ENCODE peak calls at places on chromosomes 16 and 17, in four cellular contexts. L, P, I and S are unnamed samples.
A peak's percentile ranks its signal among the peaks of the same experiment; 100 is the strongest.

GRCh38 chr17:13297198-13297597 is 279.4 kb upstream of the ELAC2 start:
- DNase-seq in L (no peak), I (no peak), P (peak; percentile 45), S (no peak)

GRCh38 chr16:49021136-49021535 is 260.5 kb downstream of the CBLN1 start:
- DNase-seq in I (peak; percentile 40), P (no peak), L (peak; percentile 75), S (no peak)

GRCh38 chr17:2137342-2138098 is 82.6 kb downstream of the HIC1 start:
- DNase-seq in L (no peak), I (no peak), P (peak; percentile 30), S (no peak)

GRCh38 chr16:2498531-2499253 is 15.1 kb upstream of the ATP6V0C start:
- DNase-seq in L (no peak), I (no peak), P (no peak), S (no peak)

GRCh38 chr16:24977673-24978065 is 37.5 kb downstream of the ARHGAP17 start:
- DNase-seq in I (no peak), L (no peak), P (no peak), S (no peak)

GRCh38 chr17:11511696-11512095 is 86.6 kb upstream of the DNAH9 start:
- DNase-seq in I (peak; percentile 42), L (no peak), P (peak; percentile 58), S (no peak)

GRCh38 chr17:35801583-35802224 is 6.3 kb upstream of the MMP28 start:
- DNase-seq in P (peak; percentile 81), I (peak; percentile 83), L (peak; percentile 98), S (peak; percentile 83)

GRCh38 chr17:17073006-17073626 is 30.9 kb downstream of the MPRIP start:
- DNase-seq in I (no peak), L (peak; percentile 61), P (no peak), S (peak; percentile 47)

GRCh38 chr17:80768936-80769335 is 222.7 kb upstream of the CHMP6 start:
- DNase-seq in I (no peak), L (peak; percentile 60), P (no peak), S (no peak)

GRCh38 chr17:3794890-3795757 is 5.9 kb downstream of the ITGAE start:
- DNase-seq in I (no peak), P (no peak), L (peak; percentile 28), S (no peak)

GRCh38 chr16:27691717-27692116 is 141.8 kb downstream of the KATNIP start:
- DNase-seq in I (no peak), L (no peak), P (no peak), S (no peak)

GRCh38 chr17:73342057-73342522 is 30.3 kb upstream of the CDC42EP4 start:
- DNase-seq in P (peak; percentile 65), I (peak; percentile 69), L (peak; percentile 98), S (no peak)

GRCh38 chr16:68731569-68732067 is 5.5 kb upstream of the CDH1 start:
- DNase-seq in L (no peak), I (no peak), P (no peak), S (no peak)

GRCh38 chr17:29347831-29348281 is 42.3 kb upstream of the TAOK1 start:
- DNase-seq in P (no peak), I (no peak), L (no peak), S (no peak)

GRCh38 chr17:63702223-63702577 is 2.3 kb upstream of the LIMD2 start:
- DNase-seq in L (no peak), P (peak; percentile 56), I (no peak), S (peak; percentile 94)

GRCh38 chr17:63601439-63602371 is 1.0 kb downstream of the TACO1 start:
- DNase-seq in L (no peak), I (no peak), P (peak; percentile 56), S (no peak)

GRCh38 chr17:11264183-11264871 is 23.3 kb downstream of the SHISA6 start:
- DNase-seq in I (no peak), P (no peak), L (no peak), S (no peak)

GRCh38 chr17:39147221-39148185 is 3.9 kb downstream of the PLXDC1 start:
- DNase-seq in P (no peak), I (no peak), L (no peak), S (no peak)

GRCh38 chr16:67397812-67398545 is 4.7 kb upstream of the TPPP3 start:
- DNase-seq in P (no peak), L (no peak), I (no peak), S (peak; percentile 72)

GRCh38 chr17:56601613-56602012 is 8.1 kb downstream of the NOG start:
- DNase-seq in L (no peak), P (no peak), I (no peak), S (no peak)

GRCh38 chr16:50282010-50282538 is 15.7 kb downstream of the ADCY7 start:
- DNase-seq in L (peak; percentile 82), I (no peak), P (peak; percentile 84), S (peak; percentile 97)

GRCh38 chr17:1710807-1711553 is 803 bp upstream of the TLCD2 start:
- DNase-seq in L (no peak), P (no peak), I (no peak), S (no peak)

GRCh38 chr16:12184419-12184831 is 207.9 kb downstream of the SNX29 start:
- DNase-seq in I (no peak), L (no peak), P (no peak), S (no peak)

GRCh38 chr17:1398900-1399299 is 1.1 kb downstream of the YWHAE start:
- DNase-seq in L (no peak), I (no peak), P (peak; percentile 16), S (no peak)

GRCh38 chr17:15361151-15361550 is 19.8 kb upstream of the TEKT3 start:
- DNase-seq in I (no peak), P (no peak), L (no peak), S (no peak)

GRCh38 chr17:42819939-42820535 is 4.0 kb downstream of the BECN1 start:
- DNase-seq in L (no peak), P (peak; percentile 66), I (peak; percentile 70), S (peak; percentile 83)

GRCh38 chr17:50570516-50570915 is 10.0 kb downstream of the CACNA1G start:
- DNase-seq in L (no peak), I (no peak), P (no peak), S (no peak)

GRCh38 chr16:49836218-49836617 is 19.7 kb downstream of the ZNF423 start:
- DNase-seq in I (no peak), L (no peak), P (no peak), S (no peak)

GRCh38 chr17:75178453-75178852 is 4.3 kb downstream of the SUMO2 start:
- DNase-seq in I (no peak), L (no peak), P (no peak), S (peak; percentile 29)

GRCh38 chr16:30488764-30489595 is 16.4 kb downstream of the ITGAL start:
- DNase-seq in P (no peak), I (no peak), L (no peak), S (no peak)

GRCh38 chr17:50499722-50500121 is 8.5 kb upstream of the MYCBPAP start:
- DNase-seq in I (no peak), P (no peak), L (no peak), S (no peak)

GRCh38 chr16:55710466-55710865 is 54.7 kb downstream of the SLC6A2 start:
- DNase-seq in I (no peak), P (no peak), L (no peak), S (no peak)

GRCh38 chr17:51289776-51290175 is 29.4 kb downstream of the UTP18 start:
- DNase-seq in I (no peak), L (no peak), P (no peak), S (no peak)

GRCh38 chr17:46044286-46044928 is 45.4 kb downstream of the STH start:
- DNase-seq in I (peak; percentile 70), L (peak; percentile 92), P (peak; percentile 81), S (no peak)
- TF ChIP-seq POLR2AphosphoS5 in I (no peak), L (peak; percentile 54), P (peak; percentile 52), S (no peak)

GRCh38 chr16:51968756-51969155 is 578.2 kb downstream of the TOX3 start:
- DNase-seq in P (no peak), L (no peak), I (no peak), S (no peak)

GRCh38 chr16:51967566-51967965 is 579.4 kb downstream of the TOX3 start:
- DNase-seq in P (no peak), L (no peak), I (no peak), S (no peak)

DNA sequence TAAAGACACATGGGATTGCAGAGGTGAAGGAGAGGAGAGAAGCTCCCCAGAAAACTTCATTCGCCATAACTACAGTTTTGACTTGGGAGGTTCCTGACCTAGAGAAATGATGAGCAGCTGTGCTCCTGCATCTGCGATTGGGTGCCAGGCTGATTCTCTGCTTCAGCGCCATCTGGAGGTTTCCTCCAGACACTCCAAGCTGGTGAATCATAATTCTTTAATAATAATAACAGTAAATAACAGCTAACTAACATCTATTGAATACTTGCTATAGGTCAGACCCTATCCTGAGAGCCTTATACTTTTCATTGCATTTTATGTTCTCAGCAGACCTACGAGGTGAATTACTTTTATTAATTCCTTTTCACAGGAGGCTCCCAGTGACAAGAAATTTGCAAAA is 575.8 kb downstream of the TOX3 start:
- DNase-seq in I (peak; percentile 68), P (no peak), L (no peak), S (no peak)
- TF ChIP-seq POLR2AphosphoS5 in I (no peak), P (no peak), L (no peak), S (no peak)

DNA sequence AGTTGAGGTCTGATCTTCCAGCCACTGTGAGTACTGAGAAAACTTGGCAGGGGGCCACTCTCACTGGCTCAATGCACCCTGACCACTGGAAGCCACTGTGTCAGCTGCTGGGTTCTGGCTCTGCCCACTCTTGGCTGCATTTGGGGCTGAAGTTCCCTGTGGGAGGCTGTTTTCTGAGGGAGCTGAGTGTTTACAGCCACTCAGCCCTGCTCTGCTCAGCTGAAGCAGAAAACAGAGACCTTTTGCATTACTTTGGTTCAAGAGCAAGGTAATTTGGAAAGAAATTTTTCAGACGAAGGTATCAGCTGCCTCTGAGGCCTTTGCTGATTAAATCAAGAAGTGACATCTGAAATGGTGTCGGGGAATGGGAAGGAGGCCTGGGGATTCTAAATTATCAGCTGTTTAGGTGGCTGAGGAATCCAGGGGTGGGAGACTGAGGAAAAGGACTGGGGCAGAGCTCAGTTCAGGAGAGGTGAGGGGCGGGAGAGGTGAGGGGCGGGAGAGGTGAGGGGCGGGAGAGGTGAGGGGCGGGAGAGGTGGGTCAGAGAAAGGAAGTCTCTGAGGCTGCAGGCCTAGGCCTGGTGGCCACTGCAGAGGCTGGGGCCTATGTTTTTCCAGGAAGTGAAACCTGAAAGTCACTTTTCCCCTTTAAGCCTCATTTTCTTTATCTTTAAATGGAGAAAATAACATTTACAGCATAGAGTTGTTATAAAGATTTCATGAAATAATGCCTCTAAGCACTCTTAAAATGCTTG is at the start of gene ACSM5:
- DNase-seq in I (no peak), L (peak; percentile 86), P (peak; percentile 25), S (no peak)
- TF ChIP-seq POLR2AphosphoS5 in I (no peak), L (peak; percentile 7), P (no peak), S (no peak)

DNA sequence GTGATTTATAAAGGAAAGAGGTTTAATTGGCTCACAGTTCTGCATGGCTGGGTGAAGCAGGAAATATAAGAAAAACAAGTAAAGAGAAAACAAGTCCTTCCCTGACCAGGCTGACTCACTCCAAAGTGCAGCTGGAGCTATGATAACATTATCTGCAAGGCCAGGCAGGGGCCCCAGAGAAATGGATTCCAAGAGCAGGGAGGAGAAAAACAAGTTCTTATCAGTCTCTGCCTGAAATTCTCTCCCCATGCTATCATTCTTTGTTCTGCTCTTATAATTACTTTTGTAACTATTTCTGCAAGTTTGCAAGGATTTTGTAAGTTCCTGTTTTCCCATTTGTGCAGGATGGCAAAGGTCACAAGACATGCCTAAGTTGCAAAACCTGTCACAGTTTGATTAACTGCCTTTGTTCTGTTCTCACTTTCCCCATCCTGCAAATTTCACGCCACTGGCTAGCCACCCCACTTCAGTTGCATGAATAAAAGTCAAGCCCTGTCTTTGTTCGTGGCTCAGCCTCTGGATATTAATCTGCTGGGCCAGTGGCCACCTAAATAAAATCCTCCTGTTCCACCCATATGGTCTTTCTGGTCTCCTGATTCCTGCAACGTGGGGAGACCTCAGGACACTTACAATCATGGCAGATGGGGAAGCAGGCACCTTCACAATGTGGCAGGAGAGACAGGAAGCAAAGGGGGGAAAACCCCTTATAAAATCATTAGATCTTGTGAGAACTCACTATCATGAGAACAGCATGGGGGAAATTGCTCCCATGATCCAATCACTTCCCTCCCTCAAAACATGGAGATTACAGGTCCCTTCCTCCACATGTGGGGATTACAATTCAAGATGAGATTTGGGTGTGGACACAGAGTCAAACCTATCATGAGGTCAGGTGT is 13.1 kb downstream of the ABCA9 start:
- DNase-seq in L (peak; percentile 87), I (no peak), P (peak; percentile 66), S (no peak)
- TF ChIP-seq POLR2AphosphoS5 in L (peak; percentile 48), I (no peak), P (no peak), S (no peak)